ENCODE peak calls at places on chromosomes 3 and 15, in five cellular contexts. E is endothelial cell, C is posterior cingulate gyrus, M is fibroblast of villous mesenchyme, U is NCI-H510A. O is an unnamed sample.

GRCh38 chr15:73704869-73705645 is 20.9 kb downstream of the CD276 start:
- DNase-seq in E (peak), U (peak), M (peak), C (peak), O (peak)

GRCh38 chr3:138465451-138465850 is 31.0 kb downstream of the ESYT3 start:
- DNase-seq in U (no peak), E (no peak), C (no peak), M (no peak), O (no peak)

GRCh38 chr3:127682576-127682975 is 9.8 kb downstream of the ABTB1 start:
- DNase-seq in M (no peak), E (no peak), C (peak), U (no peak), O (no peak)

GRCh38 chr15:77541421-77542181 is 91.1 kb downstream of the LINGO1 start:
- DNase-seq in M (peak), U (no peak), E (no peak), C (peak), O (no peak)

GRCh38 chr3:13461169-13462124 is 18.7 kb upstream of the HDAC11 start:
- DNase-seq in C (no peak), M (peak), U (peak), E (peak), O (peak)

GRCh38 chr3:58565621-58566397 is 11.4 kb downstream of the FAM107A start:
- DNase-seq in U (no peak), E (no peak), M (no peak), C (no peak), O (no peak)

GRCh38 chr3:131998027-131998426 is 36.8 kb downstream of the CPNE4 start:
- DNase-seq in U (no peak), E (no peak), C (no peak), M (no peak), O (no peak)

GRCh38 chr3:65146149-65146548 is 458.3 kb upstream of the ADAMTS9 start:
- DNase-seq in U (peak), C (no peak), M (no peak), E (no peak), O (no peak)

GRCh38 chr15:96553931-96554330 is 223.4 kb downstream of the NR2F2 start:
- DNase-seq in U (no peak), C (no peak), M (no peak), E (no peak), O (no peak)

GRCh38 chr15:31801152-31801551 is 229.2 kb upstream of the CHRNA7 start:
- DNase-seq in E (no peak), U (no peak), C (no peak), M (no peak), O (no peak)

GRCh38 chr3:150158974-150159625 is 188.4 kb upstream of the PFN2 start:
- DNase-seq in U (no peak), E (no peak), M (no peak), C (no peak), O (peak)

GRCh38 chr3:30488070-30488756 is 118.2 kb upstream of the TGFBR2 start:
- DNase-seq in C (no peak), E (no peak), M (no peak), U (no peak), O (no peak)

GRCh38 chr15:69515508-69516290 is 63.1 kb downstream of the RPLP1 start:
- DNase-seq in U (no peak), M (no peak), E (no peak), C (no peak), O (no peak)

GRCh38 chr15:47186071-47186470 is 531.2 kb upstream of the SEMA6D start:
- DNase-seq in E (no peak), M (no peak), C (no peak), U (no peak), O (no peak)

GRCh38 chr3:52268036-52268435 is 10.4 kb downstream of the WDR82 start:
- DNase-seq in E (no peak), M (no peak), C (no peak), U (no peak), O (no peak)

GRCh38 chr3:120170223-120170622 is 76.0 kb upstream of the GSK3B start:
- DNase-seq in U (peak), M (peak), E (no peak), C (no peak), O (peak)

GRCh38 chr3:181330821-181331563 is 341.5 kb upstream of the DNAJC19 start:
- DNase-seq in M (no peak), C (no peak), U (no peak), E (no peak), O (no peak)

GRCh38 chr3:178063475-178063874 is 472.8 kb upstream of the KCNMB2 start:
- DNase-seq in M (peak), U (no peak), C (no peak), E (no peak), O (peak)

GRCh38 chr3:190318666-190319065 is 3.6 kb downstream of the CLDN1 start:
- DNase-seq in C (no peak), E (no peak), M (no peak), U (peak), O (no peak)

GRCh38 chr15:85296615-85297402 is 83.6 kb upstream of the AKAP13 start:
- DNase-seq in C (peak), M (peak), E (peak), U (no peak), O (peak)

GRCh38 chr15:75577401-75578205 is 1.5 kb downstream of the PTPN9 start:
- DNase-seq in E (no peak), M (peak), U (no peak), C (no peak), O (peak)

GRCh38 chr3:29481249-29481648 is 200.4 kb downstream of the RBMS3 start:
- DNase-seq in C (no peak), M (no peak), E (no peak), U (no peak), O (no peak)

GRCh38 chr3:119469378-119470189 is 821 bp downstream of the POGLUT1 start:
- DNase-seq in C (no peak), E (no peak), M (peak), U (no peak), O (peak)

GRCh38 chr3:49703443-49703927 is 14.1 kb downstream of the RNF123 start:
- DNase-seq in E (peak), C (no peak), U (no peak), M (peak), O (peak)

GRCh38 chr3:17125738-17126137 is 241.0 kb downstream of the PLCL2 start:
- DNase-seq in E (no peak), U (no peak), M (no peak), C (no peak), O (no peak)

GRCh38 chr15:87793736-87794135 is 462.8 kb downstream of the NTRK3 start:
- DNase-seq in E (no peak), U (no peak), M (peak), C (no peak), O (no peak)

GRCh38 chr15:71238926-71239325 is 123.7 kb downstream of the THSD4 start:
- DNase-seq in U (no peak), M (no peak), E (no peak), C (no peak), O (no peak)

GRCh38 chr3:54870423-54870822 is 57.4 kb downstream of the LRTM1 start:
- DNase-seq in U (no peak), C (no peak), E (no peak), M (peak), O (peak)

GRCh38 chr3:16515885-16516420 is 2.5 kb upstream of the RFTN1 start:
- DNase-seq in M (no peak), U (no peak), C (no peak), E (no peak), O (no peak)

GRCh38 chr3:67048716-67049076 is 50.6 kb downstream of the KBTBD8 start:
- DNase-seq in E (no peak), M (no peak), U (no peak), C (no peak), O (no peak)

GRCh38 chr3:46671541-46672348 is 21.7 kb downstream of the ALS2CL start:
- DNase-seq in U (no peak), E (no peak), C (no peak), M (no peak), O (no peak)

GRCh38 chr3:113104746-113105479 is 106.4 kb upstream of the BOC start:
- DNase-seq in C (peak), E (no peak), M (no peak), U (no peak), O (no peak)

GRCh38 chr3:152272771-152273242 is 4.1 kb downstream of the MBNL1 start:
- DNase-seq in C (no peak), U (no peak), M (peak), E (no peak), O (peak)

GRCh38 chr15:23570466-23570865 is 5.0 kb downstream of the MKRN3 start:
- DNase-seq in C (no peak), U (no peak), M (no peak), E (no peak), O (peak)

O was measured in fibroblast of pulmonary artery.